ENCODE peak calls at places on chromosomes 12 and 14, in five cellular contexts. D is stomach, A is A549, O is ovary, G is tibial nerve. F is an unnamed sample.

GRCh38 chr12:100794441-100795192 is at the start of gene ANO4:
- DNase-seq in G (no peak), O (peak), A (no peak), D (no peak), F (no peak)

GRCh38 chr12:122355702-122356101 is 66.8 kb downstream of the CLIP1 start:
- DNase-seq in O (no peak), G (no peak), D (no peak), A (no peak), F (no peak)

GRCh38 chr14:77660754-77661153 is 44.3 kb upstream of the SPTLC2 start:
- DNase-seq in A (no peak), G (no peak), O (no peak), D (no peak), F (no peak)

GRCh38 chr12:72471806-72472205 is 199.6 kb downstream of the TRHDE start:
- DNase-seq in G (no peak), D (no peak), O (no peak), A (no peak), F (no peak)

GRCh38 chr12:88493651-88494050 is 86.6 kb downstream of the KITLG start:
- DNase-seq in O (no peak), A (no peak), D (no peak), G (no peak), F (no peak)

GRCh38 chr12:48957141-48958048 is at the start of gene ARF3:
- DNase-seq in G (peak), A (peak), D (peak), O (peak), F (peak)

GRCh38 chr12:32884962-32885361 is 11.6 kb downstream of the PKP2 start:
- DNase-seq in G (no peak), D (no peak), O (no peak), A (no peak), F (no peak)

GRCh38 chr14:76917158-76917596 is 91.0 kb downstream of the LRRC74A start:
- DNase-seq in G (no peak), D (peak), O (peak), A (peak), F (no peak)

GRCh38 chr12:82805812-82806497 is 119.2 kb downstream of the TMTC2 start:
- DNase-seq in O (no peak), A (no peak), D (no peak), G (no peak), F (no peak)

GRCh38 chr12:106739815-106740552 is 34.5 kb upstream of the RIC8B start:
- DNase-seq in D (no peak), O (no peak), G (no peak), A (no peak), F (no peak)

GRCh38 chr14:22829661-22830328 is at the start of gene MRPL52:
- DNase-seq in O (peak), D (peak), G (peak), A (peak), F (peak)
- TF ChIP-seq EP300 in O (peak), D (no peak), G (peak), A (no peak), F (peak)

GRCh38 chr12:70842942-70843341 is 77.6 kb downstream of the PTPRR start:
- DNase-seq in O (no peak), D (no peak), G (no peak), A (no peak), F (no peak)
- H3K27ac ChIP-seq in O (no peak), D (no peak), G (no peak), A (no peak), F (no peak)

DNA sequence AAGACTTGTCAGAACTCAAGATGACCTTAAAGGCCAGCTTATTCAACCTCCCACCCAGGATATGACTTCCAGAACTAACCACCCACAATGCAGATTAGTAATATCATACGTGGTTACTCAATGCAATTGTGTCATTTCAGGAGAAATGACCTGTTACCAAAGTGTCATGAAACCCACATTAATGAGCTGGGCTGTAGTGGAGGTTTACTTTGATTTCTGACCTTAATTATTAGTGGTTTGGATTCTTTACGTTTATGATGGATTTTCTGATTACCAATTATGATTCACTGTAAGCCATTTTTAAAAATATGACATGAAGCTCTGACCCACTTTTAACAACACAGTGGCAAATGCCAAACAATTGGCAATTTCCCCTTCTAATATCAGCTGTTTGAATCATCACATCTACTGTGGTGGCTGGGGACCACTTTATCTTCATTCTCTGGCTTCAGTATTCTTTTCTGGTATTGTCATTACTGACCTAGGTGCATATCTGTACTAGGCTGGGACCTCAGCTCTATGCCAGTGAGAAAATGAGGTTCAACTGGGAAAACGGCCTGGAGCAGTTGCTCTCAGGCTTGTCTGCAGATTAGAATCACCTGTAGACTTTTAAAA is 223.3 kb downstream of the RGS6 start:
- DNase-seq in A (no peak), O (no peak), G (no peak), D (no peak), F (no peak)
- TF ChIP-seq EP300 in A (no peak), O (no peak), G (peak), D (no peak), F (no peak)

DNA sequence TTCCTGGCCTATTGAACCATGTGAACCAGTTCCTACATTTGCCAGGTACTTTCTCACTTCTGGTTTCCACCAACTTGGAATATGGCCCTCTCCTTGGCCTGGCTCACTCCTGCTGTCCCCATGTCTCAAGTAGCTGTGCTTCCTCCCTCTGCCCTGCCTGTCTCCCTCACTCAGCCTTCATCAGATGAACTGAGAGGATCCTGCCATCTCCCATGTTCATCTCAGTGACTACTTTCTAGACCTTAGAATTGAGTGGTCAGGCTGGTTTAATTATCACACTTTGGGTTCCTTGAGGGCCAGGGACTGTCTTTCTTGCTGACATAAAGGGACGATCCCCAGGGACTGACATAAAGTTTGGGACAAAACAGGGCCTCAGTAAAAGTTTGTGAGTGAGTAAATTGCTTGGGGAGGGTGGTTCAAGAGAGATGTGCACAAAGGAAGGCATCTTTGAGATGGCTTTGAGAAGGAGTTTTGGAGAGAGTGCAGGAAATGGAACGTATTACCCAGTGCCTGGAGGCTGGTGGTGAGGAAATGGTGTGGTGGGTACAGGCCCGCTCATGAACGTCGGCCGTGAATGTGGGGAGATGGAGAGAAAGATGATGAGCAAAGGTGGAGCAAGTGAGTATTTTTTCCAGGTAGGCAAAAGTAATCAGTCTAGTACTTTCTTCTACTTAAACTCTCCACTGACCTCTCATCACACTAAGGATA is 20.8 kb downstream of the DYRK2 start:
- DNase-seq in A (no peak), G (no peak), D (no peak), O (no peak), F (no peak)
- H3K27ac ChIP-seq in A (no peak), G (no peak), D (no peak), O (no peak), F (no peak)

DNA sequence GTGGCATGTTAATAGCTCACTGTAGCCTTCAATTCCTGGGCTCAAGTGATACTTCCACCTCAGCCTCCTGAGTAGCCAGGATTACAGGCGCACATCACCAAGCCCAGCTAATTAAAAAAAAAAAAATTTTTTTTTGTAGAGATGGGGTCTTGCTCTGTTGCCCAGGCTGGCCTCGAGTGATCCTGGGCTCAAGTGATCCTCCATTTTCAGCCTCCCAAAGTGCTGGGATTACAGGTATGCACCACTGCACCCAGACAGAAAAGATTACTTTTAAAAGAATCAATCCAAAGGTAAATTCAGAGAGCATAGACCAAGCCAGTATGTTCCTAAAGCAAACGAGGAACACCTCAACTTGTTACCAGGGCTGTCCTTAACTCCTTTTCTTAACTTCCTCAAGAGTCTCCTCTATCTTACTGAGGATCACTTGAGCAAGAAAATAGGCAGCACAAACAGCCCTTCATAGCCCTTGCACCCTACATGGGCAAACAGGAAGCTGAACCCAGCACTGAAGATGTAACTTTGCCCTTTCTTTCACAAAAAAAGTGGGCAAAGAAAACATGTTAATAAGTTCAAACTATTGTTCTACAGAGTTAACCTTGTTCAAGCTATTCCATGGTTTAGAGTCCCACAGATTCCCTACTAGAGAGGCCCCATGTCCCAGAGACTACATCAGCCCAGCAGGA is 11.3 kb downstream of the CS start:
- DNase-seq in G (no peak), A (no peak), O (no peak), D (no peak), F (no peak)
- TF ChIP-seq EP300 in G (no peak), A (no peak), O (no peak), D (no peak), F (no peak)

GRCh38 chr14:101727611-101728010 is 33.9 kb upstream of the PPP2R5C start:
- DNase-seq in G (no peak), D (no peak), O (no peak), A (no peak), F (peak)
- H3K27ac ChIP-seq in G (no peak), D (no peak), O (no peak), A (no peak), F (no peak)

DNA sequence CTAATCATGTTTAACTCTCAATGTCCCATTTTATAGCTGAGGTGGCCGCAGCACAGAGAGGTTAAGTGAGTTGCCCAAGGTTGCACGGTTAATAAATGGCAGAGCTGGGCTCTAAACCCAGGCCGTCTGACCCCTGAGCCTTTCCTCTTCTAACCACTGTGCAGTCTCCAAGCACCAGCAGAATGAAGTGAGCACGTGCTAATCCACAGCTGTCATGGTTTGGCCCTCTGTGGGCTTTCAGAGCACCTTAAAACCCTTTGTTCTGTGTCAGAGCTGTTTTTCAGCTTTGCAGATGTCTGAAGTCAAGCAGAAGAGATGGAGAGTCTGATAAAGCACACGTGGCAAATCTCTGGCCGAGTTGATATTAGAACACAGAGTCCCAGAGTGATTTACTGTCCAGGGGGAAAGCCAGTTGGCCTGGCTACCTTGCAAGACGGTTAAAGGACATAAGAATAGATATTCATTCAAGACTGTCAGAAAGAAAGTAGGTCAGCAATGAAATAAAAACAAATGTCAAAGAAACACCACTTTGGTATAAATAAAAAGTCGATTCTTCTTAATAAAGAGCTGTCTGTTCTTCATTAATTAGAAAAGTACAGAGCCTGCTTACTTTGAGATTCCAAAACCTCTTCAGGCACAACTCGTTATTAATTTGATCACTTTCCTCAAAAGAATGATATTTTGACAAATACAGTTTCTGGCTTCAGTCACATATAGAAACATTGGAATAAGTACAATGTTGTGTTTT is 107.3 kb downstream of the CRADD start:
- DNase-seq in O (no peak), D (no peak), G (peak), A (no peak), F (no peak)
- TF ChIP-seq EP300 in O (no peak), D (peak), G (peak), A (no peak), F (no peak)

GRCh38 chr12:89642959-89643358 is 65.7 kb downstream of the ATP2B1 start:
- DNase-seq in G (no peak), D (no peak), O (no peak), A (no peak), F (no peak)
- H3K27ac ChIP-seq in G (no peak), D (no peak), O (no peak), A (no peak), F (no peak)

GRCh38 chr12:127381043-127381668 is 885.8 kb upstream of the TMEM132C start:
- DNase-seq in D (peak), A (peak), O (peak), G (no peak), F (no peak)
- TF ChIP-seq EP300 in D (no peak), A (no peak), O (no peak), G (no peak), F (no peak)

GRCh38 chr14:99257673-99258221 is 14.2 kb downstream of the BCL11B start:
- DNase-seq in A (no peak), O (no peak), G (no peak), D (no peak), F (no peak)

GRCh38 chr14:99260116-99260515 is 11.9 kb downstream of the BCL11B start:
- DNase-seq in D (no peak), A (no peak), O (no peak), G (no peak), F (no peak)

GRCh38 chr14:99259327-99259726 is 12.7 kb downstream of the BCL11B start:
- DNase-seq in A (no peak), G (no peak), O (no peak), D (no peak), F (no peak)

GRCh38 chr14:99258341-99258781 is 13.6 kb downstream of the BCL11B start:
- DNase-seq in G (no peak), A (no peak), D (no peak), O (no peak), F (no peak)

GRCh38 chr14:99258884-99259283 is 13.1 kb downstream of the BCL11B start:
- DNase-seq in G (no peak), A (no peak), O (no peak), D (no peak), F (no peak)
- H3K27ac ChIP-seq in G (peak), A (no peak), O (no peak), D (no peak), F (peak)

F was measured in suprapubic skin.